ENCODE peak calls at places on chromosome 11, in eight cellular contexts. I is endothelial cell, B is GM12892, U is NCI-H1436, K is NCI-H2081 treated with DMSO at 0.1 percent for 48 hours, G is activated T-cell treated with anti-CD3 and anti-CD28 coated beads for 48 hours, D is A673, N is left kidney. V is an unnamed sample.

GRCh38 chr11:1669546-1670218 is 27.3 kb upstream of the KRTAP5-6 start:
- DNase-seq in K (no peak), D (no peak), N (no peak), I (no peak), G (no peak), U (no peak), B (no peak), V (no peak)

GRCh38 chr11:2791139-2791520 is 91.3 kb upstream of the KCNQ1OT1 start:
- DNase-seq in D (no peak), B (no peak), U (no peak), I (no peak), K (no peak), N (no peak), G (no peak), V (no peak)

GRCh38 chr11:6570691-6571427 is 32.6 kb downstream of the RRP8 start:
- DNase-seq in B (no peak), U (no peak), K (no peak), I (no peak), G (no peak), N (peak), D (no peak), V (no peak)

GRCh38 chr11:58334708-58335107 is 24.2 kb downstream of the OR5B17 start:
- DNase-seq in K (no peak), U (no peak), G (no peak), I (no peak), D (peak), B (no peak), N (no peak), V (no peak)

GRCh38 chr11:71489311-71490043 is 36.5 kb downstream of the NADSYN1 start:
- DNase-seq in N (peak), D (no peak), I (no peak), G (peak), U (no peak), B (peak), K (no peak), V (no peak)

GRCh38 chr11:47418454-47419259 is 7.6 kb downstream of the PSMC3 start:
- DNase-seq in U (no peak), N (peak), K (no peak), B (no peak), G (no peak), I (no peak), D (no peak), V (no peak)

GRCh38 chr11:119148855-119149370 is at the start of gene ABCG4:
- DNase-seq in D (no peak), N (peak), I (peak), K (no peak), U (no peak), B (no peak), G (peak), V (no peak)

GRCh38 chr11:30855383-30856006 is 269.3 kb upstream of the MPPED2 start:
- DNase-seq in D (peak), K (no peak), N (peak), B (no peak), U (no peak), I (no peak), G (no peak), V (no peak)

GRCh38 chr11:74249496-74249895 is 61.9 kb downstream of the P4HA3 start:
- DNase-seq in G (no peak), B (no peak), U (no peak), D (no peak), K (no peak), I (no peak), N (no peak), V (no peak)

GRCh38 chr11:72316984-72317383 is 73.0 kb upstream of the PHOX2A start:
- DNase-seq in B (no peak), K (no peak), D (no peak), U (no peak), G (no peak), N (no peak), I (no peak), V (no peak)